ENCODE peak calls at places on chromosome X, in seven cellular contexts. One of them, this sample, is unnamed.
A peak's percentile ranks its signal among the peaks of the same experiment; 100 is the strongest.

GRCh38 chrX:139909716-139910115 is 23.1 kb downstream of the ATP11C start:
- DNase-seq in endodermal cell: no peak
- DNase-seq in stomach: no peak
- DNase-seq in PC-3: no peak
- DNase-seq in psoas muscle: no peak
- DNase-seq in body of pancreas: no peak
- DNase-seq in HL-60: no peak
- DNase-seq in this sample: no peak

GRCh38 chrX:144616317-144616716 is 631.0 kb upstream of the SPANXN1 start:
- DNase-seq in PC-3: peak; percentile 63
- DNase-seq in body of pancreas: no peak
- DNase-seq in psoas muscle: no peak
- DNase-seq in stomach: no peak
- DNase-seq in endodermal cell: no peak
- DNase-seq in HL-60: no peak
- DNase-seq in this sample: peak; percentile 32

GRCh38 chrX:22616867-22617266 is 344.2 kb downstream of the CBLL2 start:
- DNase-seq in psoas muscle: no peak
- DNase-seq in HL-60: no peak
- DNase-seq in stomach: no peak
- DNase-seq in PC-3: no peak
- DNase-seq in body of pancreas: no peak
- DNase-seq in endodermal cell: no peak
- DNase-seq in this sample: no peak

GRCh38 chrX:115068896-115069295 is 51.5 kb upstream of the IL13RA2 start:
- DNase-seq in body of pancreas: no peak
- DNase-seq in HL-60: no peak
- DNase-seq in PC-3: no peak
- DNase-seq in endodermal cell: no peak
- DNase-seq in stomach: no peak
- DNase-seq in psoas muscle: peak; percentile 8
- DNase-seq in this sample: no peak

GRCh38 chrX:46620505-46620904 is 46.9 kb downstream of the CHST7 start:
- DNase-seq in HL-60: no peak
- DNase-seq in body of pancreas: no peak
- DNase-seq in PC-3: no peak
- DNase-seq in stomach: no peak
- DNase-seq in psoas muscle: no peak
- DNase-seq in endodermal cell: no peak
- DNase-seq in this sample: no peak

GRCh38 chrX:71492086-71493065 is 40.5 kb upstream of the OGT start:
- DNase-seq in PC-3: peak; percentile 39
- DNase-seq in body of pancreas: peak; percentile 22
- DNase-seq in endodermal cell: no peak
- DNase-seq in HL-60: peak; percentile 37
- DNase-seq in stomach: peak; percentile 50
- DNase-seq in psoas muscle: peak; percentile 49
- DNase-seq in this sample: peak; percentile 38

GRCh38 chrX:38882894-38883620 is 81.8 kb downstream of the MID1IP1 start:
- DNase-seq in endodermal cell: no peak
- DNase-seq in body of pancreas: no peak
- DNase-seq in HL-60: no peak
- DNase-seq in PC-3: peak; percentile 95
- DNase-seq in psoas muscle: peak; percentile 35
- DNase-seq in stomach: peak; percentile 36
- DNase-seq in this sample: peak; percentile 94

GRCh38 chrX:117995378-117995777 is 121.2 kb downstream of the KLHL13 start:
- DNase-seq in stomach: no peak
- DNase-seq in HL-60: no peak
- DNase-seq in body of pancreas: no peak
- DNase-seq in PC-3: no peak
- DNase-seq in endodermal cell: no peak
- DNase-seq in psoas muscle: no peak
- DNase-seq in this sample: no peak

GRCh38 chrX:39688576-39689373 is 409.0 kb downstream of the BCOR start:
- DNase-seq in stomach: peak; percentile 75
- DNase-seq in body of pancreas: peak; percentile 57
- DNase-seq in endodermal cell: peak; percentile 92
- DNase-seq in HL-60: no peak
- DNase-seq in psoas muscle: peak; percentile 66
- DNase-seq in PC-3: peak; percentile 50
- DNase-seq in this sample: peak; percentile 52

GRCh38 chrX:18620349-18620748 is 51.6 kb downstream of the RS1 start:
- DNase-seq in stomach: peak; percentile 58
- DNase-seq in psoas muscle: no peak
- DNase-seq in endodermal cell: peak; percentile 50
- DNase-seq in PC-3: no peak
- DNase-seq in HL-60: no peak
- DNase-seq in body of pancreas: peak; percentile 32
- DNase-seq in this sample: no peak

GRCh38 chrX:41265615-41266014 is 68.3 kb upstream of the DDX3X start:
- DNase-seq in body of pancreas: no peak
- DNase-seq in psoas muscle: no peak
- DNase-seq in PC-3: no peak
- DNase-seq in stomach: no peak
- DNase-seq in endodermal cell: no peak
- DNase-seq in HL-60: peak; percentile 5
- DNase-seq in this sample: peak; percentile 31
- H3K4me3 ChIP-seq in body of pancreas: no peak overlapping the region
- H3K4me3 ChIP-seq in psoas muscle: peak overlapping the region; percentile 26
- H3K4me3 ChIP-seq in PC-3: no peak overlapping the region
- H3K4me3 ChIP-seq in stomach: no peak overlapping the region
- H3K4me3 ChIP-seq in endodermal cell: no peak overlapping the region
- H3K4me3 ChIP-seq in HL-60: peak overlapping the region; percentile 20
- H3K4me3 ChIP-seq in this sample: no peak overlapping the region

GRCh38 chrX:106951230-106951629 is 31.0 kb downstream of the CLDN2 start:
- DNase-seq in HL-60: no peak
- DNase-seq in psoas muscle: no peak
- DNase-seq in endodermal cell: no peak
- DNase-seq in PC-3: no peak
- DNase-seq in body of pancreas: no peak
- DNase-seq in stomach: no peak
- DNase-seq in this sample: no peak

GRCh38 chrX:106954041-106954440 is 33.8 kb downstream of the CLDN2 start:
- DNase-seq in psoas muscle: no peak
- DNase-seq in body of pancreas: no peak
- DNase-seq in HL-60: no peak
- DNase-seq in PC-3: no peak
- DNase-seq in stomach: no peak
- DNase-seq in endodermal cell: no peak
- DNase-seq in this sample: no peak

GRCh38 chrX:106955004-106955772 is 35.0 kb downstream of the CLDN2 start:
- DNase-seq in psoas muscle: no peak
- DNase-seq in HL-60: no peak
- DNase-seq in endodermal cell: no peak
- DNase-seq in stomach: no peak
- DNase-seq in PC-3: peak; percentile 82
- DNase-seq in body of pancreas: no peak
- DNase-seq in this sample: peak; percentile 4

GRCh38 chrX:106952089-106952488 is 31.9 kb downstream of the CLDN2 start:
- DNase-seq in endodermal cell: no peak
- DNase-seq in PC-3: no peak
- DNase-seq in HL-60: no peak
- DNase-seq in psoas muscle: no peak
- DNase-seq in body of pancreas: no peak
- DNase-seq in stomach: no peak
- DNase-seq in this sample: no peak

DNA sequence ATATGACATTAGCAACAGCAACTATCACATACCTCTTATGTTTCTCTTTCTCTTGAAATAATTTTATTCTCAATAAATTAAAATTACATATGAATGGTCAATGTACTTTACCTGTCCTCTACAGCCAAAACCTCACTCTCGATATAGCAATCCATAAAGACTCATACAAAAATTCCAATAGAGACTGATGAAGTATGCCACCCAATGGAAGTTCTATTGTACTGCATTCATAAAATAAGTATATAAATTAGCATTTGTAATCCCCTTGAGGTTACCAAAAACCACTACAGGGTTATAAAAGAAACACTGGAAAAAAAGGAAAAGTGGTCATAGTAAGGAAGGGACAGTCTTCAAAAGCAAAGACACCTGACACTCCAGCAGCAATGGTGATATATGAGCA is 32.8 kb downstream of the CLDN2 start:
- DNase-seq in body of pancreas: no peak
- DNase-seq in psoas muscle: no peak
- DNase-seq in stomach: no peak
- DNase-seq in PC-3: peak; percentile 49
- DNase-seq in HL-60: no peak
- DNase-seq in endodermal cell: no peak
- DNase-seq in this sample: peak; percentile 53
- TF ChIP-seq CTCF in body of pancreas: peak; percentile 18
- TF ChIP-seq CTCF in psoas muscle: peak; percentile 47
- TF ChIP-seq CTCF in stomach: no peak
- TF ChIP-seq CTCF in PC-3: peak; percentile 70
- TF ChIP-seq CTCF in HL-60: no peak
- TF ChIP-seq CTCF in endodermal cell: peak; percentile 63
- TF ChIP-seq CTCF in this sample: peak; percentile 39

GRCh38 chrX:102712216-102712966 is at the start of gene GPRASP2:
- DNase-seq in psoas muscle: peak; percentile 47
- DNase-seq in stomach: peak; percentile 48
- DNase-seq in endodermal cell: peak; percentile 72
- DNase-seq in PC-3: peak; percentile 46
- DNase-seq in body of pancreas: peak; percentile 48
- DNase-seq in HL-60: no peak
- DNase-seq in this sample: peak; percentile 13

GRCh38 chrX:102708900-102709299 is 3.3 kb upstream of the GPRASP2 start:
- DNase-seq in PC-3: no peak
- DNase-seq in body of pancreas: no peak
- DNase-seq in stomach: no peak
- DNase-seq in HL-60: no peak
- DNase-seq in endodermal cell: no peak
- DNase-seq in psoas muscle: no peak
- DNase-seq in this sample: no peak

GRCh38 chrX:102714994-102715393 is 2.7 kb downstream of the GPRASP2 start:
- DNase-seq in HL-60: no peak
- DNase-seq in endodermal cell: peak; percentile 65
- DNase-seq in psoas muscle: no peak
- DNase-seq in stomach: no peak
- DNase-seq in PC-3: no peak
- DNase-seq in body of pancreas: no peak
- DNase-seq in this sample: no peak

GRCh38 chrX:102712967-102713677 is 874 bp downstream of the GPRASP2 start:
- DNase-seq in PC-3: peak; percentile 66
- DNase-seq in body of pancreas: peak; percentile 67
- DNase-seq in endodermal cell: peak; percentile 74
- DNase-seq in stomach: peak; percentile 42
- DNase-seq in psoas muscle: peak; percentile 36
- DNase-seq in HL-60: no peak
- DNase-seq in this sample: peak; percentile 61

GRCh38 chrX:102711872-102712215 is 404 bp upstream of the GPRASP2 start:
- DNase-seq in HL-60: no peak
- DNase-seq in endodermal cell: peak; percentile 56
- DNase-seq in PC-3: no peak
- DNase-seq in body of pancreas: no peak
- DNase-seq in psoas muscle: no peak
- DNase-seq in stomach: no peak
- DNase-seq in this sample: no peak
- H3K4me3 ChIP-seq in HL-60: no peak overlapping the region
- H3K4me3 ChIP-seq in endodermal cell: peak overlapping the region; percentile 86
- H3K4me3 ChIP-seq in PC-3: peak overlapping the region; percentile 84
- H3K4me3 ChIP-seq in body of pancreas: no peak overlapping the region
- H3K4me3 ChIP-seq in psoas muscle: peak overlapping the region; percentile 74
- H3K4me3 ChIP-seq in stomach: peak overlapping the region; percentile 64
- H3K4me3 ChIP-seq in this sample: peak overlapping the region; percentile 66

DNA sequence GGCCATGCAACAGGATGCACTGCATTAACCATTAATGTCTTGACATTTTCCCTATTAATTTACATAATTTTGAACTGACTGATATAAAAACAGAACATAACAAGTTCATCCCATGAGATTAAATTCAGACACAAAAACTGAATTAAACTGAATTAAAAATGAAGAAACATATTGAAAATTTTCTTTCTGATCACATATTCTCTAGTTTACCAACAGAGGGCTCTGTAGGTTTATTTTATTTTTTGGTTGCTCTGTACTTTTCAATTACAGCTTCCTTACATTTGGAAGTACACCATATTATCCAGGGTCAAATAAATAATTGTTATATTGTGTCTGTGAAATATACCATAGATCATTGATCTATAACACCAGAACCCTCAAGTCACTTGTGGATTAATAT is 27.3 kb upstream of the CT83 start:
- DNase-seq in stomach: no peak
- DNase-seq in HL-60: no peak
- DNase-seq in endodermal cell: no peak
- DNase-seq in body of pancreas: no peak
- DNase-seq in psoas muscle: no peak
- DNase-seq in PC-3: peak; percentile 32
- DNase-seq in this sample: peak; percentile 2
- TF ChIP-seq CTCF in stomach: no peak
- TF ChIP-seq CTCF in HL-60: no peak
- TF ChIP-seq CTCF in endodermal cell: peak; percentile 82
- TF ChIP-seq CTCF in body of pancreas: no peak
- TF ChIP-seq CTCF in psoas muscle: peak; percentile 22
- TF ChIP-seq CTCF in PC-3: peak; percentile 60
- TF ChIP-seq CTCF in this sample: peak; percentile 12

DNA sequence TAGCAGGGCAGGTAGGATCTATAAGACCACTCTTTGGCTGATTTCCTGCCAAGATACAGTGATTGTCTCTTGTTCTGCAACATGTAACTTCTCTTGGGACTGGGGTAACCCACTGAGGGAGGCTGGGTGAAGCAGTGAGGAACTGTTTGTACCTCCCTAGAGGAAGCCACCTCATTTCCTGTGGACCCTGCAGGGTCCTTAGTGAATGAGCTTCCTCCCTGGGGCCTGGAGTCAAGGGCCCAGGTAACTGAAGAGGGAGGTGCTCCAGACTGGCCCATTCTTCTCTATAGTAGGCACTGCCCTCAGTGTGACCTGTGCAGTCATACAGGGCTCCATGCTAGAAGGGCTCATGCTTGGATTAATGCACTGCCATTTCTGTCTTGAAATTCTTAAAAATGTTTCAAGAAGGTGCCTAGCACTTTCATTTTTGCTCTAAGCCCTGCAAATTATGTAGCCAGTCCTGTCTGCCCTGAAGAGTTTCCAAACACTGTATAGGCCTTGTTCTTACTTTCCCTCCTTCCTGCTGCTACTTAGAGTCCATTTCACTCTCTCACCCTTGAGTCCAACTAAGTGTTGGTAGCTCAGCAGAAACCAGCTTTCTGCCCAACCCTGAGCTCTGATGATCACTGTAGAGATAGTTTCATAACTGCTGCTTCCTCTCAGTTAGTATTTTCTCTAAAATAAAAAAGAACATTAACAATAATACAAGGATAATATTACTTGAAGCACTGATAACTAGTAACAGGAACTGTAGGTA is 8.5 kb upstream of the GRIA3 start:
- DNase-seq in body of pancreas: no peak
- DNase-seq in stomach: no peak
- DNase-seq in HL-60: no peak
- DNase-seq in psoas muscle: no peak
- DNase-seq in endodermal cell: peak; percentile 55
- DNase-seq in PC-3: no peak
- DNase-seq in this sample: no peak
- H3K4me3 ChIP-seq in body of pancreas: no peak overlapping the region
- H3K4me3 ChIP-seq in stomach: no peak overlapping the region
- H3K4me3 ChIP-seq in HL-60: no peak overlapping the region
- H3K4me3 ChIP-seq in psoas muscle: no peak overlapping the region
- H3K4me3 ChIP-seq in endodermal cell: no peak overlapping the region
- H3K4me3 ChIP-seq in PC-3: no peak overlapping the region
- H3K4me3 ChIP-seq in this sample: no peak overlapping the region

GRCh38 chrX:55524487-55524886 is 34.8 kb upstream of the USP51 start:
- DNase-seq in HL-60: no peak
- DNase-seq in PC-3: peak; percentile 1
- DNase-seq in stomach: no peak
- DNase-seq in body of pancreas: no peak
- DNase-seq in psoas muscle: no peak
- DNase-seq in endodermal cell: no peak
- DNase-seq in this sample: peak; percentile 13
- TF ChIP-seq CTCF in HL-60: no peak
- TF ChIP-seq CTCF in PC-3: no peak
- TF ChIP-seq CTCF in stomach: no peak
- TF ChIP-seq CTCF in body of pancreas: no peak
- TF ChIP-seq CTCF in psoas muscle: no peak
- TF ChIP-seq CTCF in endodermal cell: peak; percentile 28
- TF ChIP-seq CTCF in this sample: no peak

GRCh38 chrX:109624641-109625311 is at the start of gene KCNE5:
- DNase-seq in body of pancreas: no peak
- DNase-seq in PC-3: no peak
- DNase-seq in stomach: no peak
- DNase-seq in psoas muscle: no peak
- DNase-seq in HL-60: no peak
- DNase-seq in endodermal cell: peak; percentile 88
- DNase-seq in this sample: no peak
- H3K4me3 ChIP-seq in body of pancreas: no peak within 1 kb of the TSS
- H3K4me3 ChIP-seq in PC-3: no peak within 1 kb of the TSS
- H3K4me3 ChIP-seq in stomach: peak within 1 kb of the TSS; percentile 32
- H3K4me3 ChIP-seq in psoas muscle: peak within 1 kb of the TSS; percentile 34
- H3K4me3 ChIP-seq in HL-60: no peak within 1 kb of the TSS
- H3K4me3 ChIP-seq in endodermal cell: no peak within 1 kb of the TSS
- H3K4me3 ChIP-seq in this sample: no peak within 1 kb of the TSS